ENCODE peak calls at places on chromosomes 4 and X, in four cellular contexts. One of them, this sample, is unnamed.

GRCh38 chr4:186557061-186557460 is 1.7 kb upstream of the MTNR1A start:
- DNase-seq in midbrain: no peak
- DNase-seq in left ventricle myocardium inferior: no peak
- DNase-seq in M059J: peak
- DNase-seq in this sample: no peak

GRCh38 chr4:108560624-108561023 is 59.8 kb upstream of the RPL34 start:
- DNase-seq in midbrain: no peak
- DNase-seq in left ventricle myocardium inferior: no peak
- DNase-seq in M059J: peak
- DNase-seq in this sample: peak

GRCh38 chr4:62896721-62897120 is 1512.5 kb downstream of the TECRL start:
- DNase-seq in midbrain: no peak
- DNase-seq in left ventricle myocardium inferior: no peak
- DNase-seq in M059J: no peak
- DNase-seq in this sample: no peak

GRCh38 chr4:104262678-104263077 is 232.0 kb downstream of the CXXC4 start:
- DNase-seq in midbrain: no peak
- DNase-seq in left ventricle myocardium inferior: no peak
- DNase-seq in M059J: no peak
- DNase-seq in this sample: no peak

GRCh38 chr4:82450966-82451755 is 20.8 kb downstream of the ENOPH1 start:
- DNase-seq in midbrain: no peak
- DNase-seq in left ventricle myocardium inferior: no peak
- DNase-seq in M059J: no peak
- DNase-seq in this sample: no peak

GRCh38 chrX:73728518-73729023 is 165.6 kb downstream of the CHIC1 start:
- DNase-seq in midbrain: no peak
- DNase-seq in left ventricle myocardium inferior: no peak
- DNase-seq in M059J: no peak
- DNase-seq in this sample: no peak

GRCh38 chr4:114087596-114088230 is 108.3 kb upstream of the ARSJ start:
- DNase-seq in midbrain: no peak
- DNase-seq in left ventricle myocardium inferior: no peak
- DNase-seq in M059J: peak
- DNase-seq in this sample: peak

GRCh38 chr4:6076391-6076790 is 58.2 kb upstream of the C4orf50 start:
- DNase-seq in midbrain: no peak
- DNase-seq in left ventricle myocardium inferior: no peak
- DNase-seq in M059J: no peak
- DNase-seq in this sample: no peak

GRCh38 chrX:80334583-80334982 is 85.7 kb upstream of the TENT5D start:
- DNase-seq in midbrain: no peak
- DNase-seq in left ventricle myocardium inferior: no peak
- DNase-seq in M059J: no peak
- DNase-seq in this sample: no peak